ENCODE peak calls at places on chromosomes 16 and 17, in nine cellular contexts. One of them, this sample, is unnamed.

GRCh38 chr17:27577124-27577761 is 53.7 kb upstream of the LGALS9 start:
- DNase-seq in AG04449: no peak
- DNase-seq in T47D: no peak
- DNase-seq in GM12891: no peak
- DNase-seq in nucleus accumbens: peak
- DNase-seq in HFFc6: peak
- DNase-seq in CD8-positive, alpha-beta memory T cell: no peak
- DNase-seq in occipital lobe: peak
- DNase-seq in kidney: peak
- DNase-seq in this sample: no peak

GRCh38 chr16:58332997-58333700 is 38.3 kb upstream of the PRSS54 start:
- DNase-seq in AG04449: no peak
- DNase-seq in T47D: peak
- DNase-seq in GM12891: no peak
- DNase-seq in nucleus accumbens: no peak
- DNase-seq in HFFc6: no peak
- DNase-seq in CD8-positive, alpha-beta memory T cell: no peak
- DNase-seq in occipital lobe: no peak
- DNase-seq in kidney: no peak
- DNase-seq in this sample: no peak

GRCh38 chr16:23924138-23924537 is 88.4 kb downstream of the PRKCB start:
- DNase-seq in AG04449: no peak
- DNase-seq in T47D: no peak
- DNase-seq in GM12891: no peak
- DNase-seq in nucleus accumbens: no peak
- DNase-seq in HFFc6: no peak
- DNase-seq in CD8-positive, alpha-beta memory T cell: no peak
- DNase-seq in occipital lobe: no peak
- DNase-seq in kidney: no peak
- DNase-seq in this sample: no peak

GRCh38 chr17:80970044-80970761 is 21.4 kb upstream of the CHMP6 start:
- DNase-seq in AG04449: no peak
- DNase-seq in T47D: peak
- DNase-seq in GM12891: peak
- DNase-seq in nucleus accumbens: no peak
- DNase-seq in HFFc6: no peak
- DNase-seq in CD8-positive, alpha-beta memory T cell: peak
- DNase-seq in occipital lobe: no peak
- DNase-seq in kidney: no peak
- DNase-seq in this sample: no peak

GRCh38 chr16:29644973-29645698 is 17.9 kb upstream of the SPN start:
- DNase-seq in AG04449: no peak
- DNase-seq in T47D: no peak
- DNase-seq in GM12891: no peak
- DNase-seq in nucleus accumbens: no peak
- DNase-seq in HFFc6: no peak
- DNase-seq in CD8-positive, alpha-beta memory T cell: peak
- DNase-seq in occipital lobe: no peak
- DNase-seq in kidney: no peak
- DNase-seq in this sample: no peak

GRCh38 chr16:85673529-85674417 is 15.0 kb downstream of the GINS2 start:
- DNase-seq in AG04449: no peak
- DNase-seq in T47D: peak
- DNase-seq in GM12891: no peak
- DNase-seq in nucleus accumbens: no peak
- DNase-seq in HFFc6: peak
- DNase-seq in CD8-positive, alpha-beta memory T cell: no peak
- DNase-seq in occipital lobe: no peak
- DNase-seq in kidney: peak
- DNase-seq in this sample: no peak

GRCh38 chr17:57833597-57833939 is 16.3 kb downstream of the MRPS23 start:
- DNase-seq in AG04449: no peak
- DNase-seq in T47D: no peak
- DNase-seq in GM12891: no peak
- DNase-seq in nucleus accumbens: no peak
- DNase-seq in HFFc6: no peak
- DNase-seq in CD8-positive, alpha-beta memory T cell: no peak
- DNase-seq in occipital lobe: no peak
- DNase-seq in kidney: no peak
- DNase-seq in this sample: no peak

GRCh38 chr17:19338031-19338990 is 24.2 kb downstream of the B9D1 start:
- DNase-seq in AG04449: no peak
- DNase-seq in T47D: peak
- DNase-seq in GM12891: peak
- DNase-seq in nucleus accumbens: no peak
- DNase-seq in HFFc6: no peak
- DNase-seq in CD8-positive, alpha-beta memory T cell: peak
- DNase-seq in occipital lobe: no peak
- DNase-seq in kidney: no peak
- DNase-seq in this sample: peak

GRCh38 chr16:47815655-47816054 is 340.1 kb downstream of the ABCC12 start:
- DNase-seq in AG04449: no peak
- DNase-seq in T47D: no peak
- DNase-seq in GM12891: no peak
- DNase-seq in nucleus accumbens: no peak
- DNase-seq in HFFc6: peak
- DNase-seq in CD8-positive, alpha-beta memory T cell: no peak
- DNase-seq in occipital lobe: no peak
- DNase-seq in kidney: no peak
- DNase-seq in this sample: no peak

GRCh38 chr16:48965391-48965790 is 316.2 kb downstream of the CBLN1 start:
- DNase-seq in AG04449: no peak
- DNase-seq in T47D: no peak
- DNase-seq in GM12891: no peak
- DNase-seq in nucleus accumbens: no peak
- DNase-seq in HFFc6: no peak
- DNase-seq in CD8-positive, alpha-beta memory T cell: no peak
- DNase-seq in occipital lobe: no peak
- DNase-seq in kidney: no peak
- DNase-seq in this sample: no peak

GRCh38 chr17:72465191-72466024 is 344.6 kb downstream of the SOX9 start:
- DNase-seq in AG04449: peak
- DNase-seq in T47D: peak
- DNase-seq in GM12891: no peak
- DNase-seq in nucleus accumbens: no peak
- DNase-seq in HFFc6: peak
- DNase-seq in CD8-positive, alpha-beta memory T cell: no peak
- DNase-seq in occipital lobe: no peak
- DNase-seq in kidney: peak
- DNase-seq in this sample: peak

GRCh38 chr16:4663756-4664465 is 29.5 kb upstream of the NUDT16L1 start:
- DNase-seq in AG04449: no peak
- DNase-seq in T47D: no peak
- DNase-seq in GM12891: no peak
- DNase-seq in nucleus accumbens: no peak
- DNase-seq in HFFc6: no peak
- DNase-seq in CD8-positive, alpha-beta memory T cell: no peak
- DNase-seq in occipital lobe: no peak
- DNase-seq in kidney: no peak
- DNase-seq in this sample: no peak

GRCh38 chr17:41008811-41009210 is at the start of gene KRTAP3-1:
- DNase-seq in AG04449: no peak
- DNase-seq in T47D: peak
- DNase-seq in GM12891: no peak
- DNase-seq in nucleus accumbens: no peak
- DNase-seq in HFFc6: no peak
- DNase-seq in CD8-positive, alpha-beta memory T cell: no peak
- DNase-seq in occipital lobe: no peak
- DNase-seq in kidney: no peak
- DNase-seq in this sample: no peak

GRCh38 chr16:27195068-27195741 is 8.1 kb upstream of the KDM8 start:
- DNase-seq in AG04449: no peak
- DNase-seq in T47D: no peak
- DNase-seq in GM12891: no peak
- DNase-seq in nucleus accumbens: no peak
- DNase-seq in HFFc6: no peak
- DNase-seq in CD8-positive, alpha-beta memory T cell: no peak
- DNase-seq in occipital lobe: no peak
- DNase-seq in kidney: no peak
- DNase-seq in this sample: no peak

GRCh38 chr17:4354862-4355514 is 11.5 kb downstream of the UBE2G1 start:
- DNase-seq in AG04449: no peak
- DNase-seq in T47D: no peak
- DNase-seq in GM12891: no peak
- DNase-seq in nucleus accumbens: no peak
- DNase-seq in HFFc6: peak
- DNase-seq in CD8-positive, alpha-beta memory T cell: no peak
- DNase-seq in occipital lobe: no peak
- DNase-seq in kidney: no peak
- DNase-seq in this sample: no peak

GRCh38 chr17:43482103-43483012 is 1.4 kb upstream of the DHX8 start:
- DNase-seq in AG04449: no peak
- DNase-seq in T47D: no peak
- DNase-seq in GM12891: no peak
- DNase-seq in nucleus accumbens: no peak
- DNase-seq in HFFc6: no peak
- DNase-seq in CD8-positive, alpha-beta memory T cell: no peak
- DNase-seq in occipital lobe: no peak
- DNase-seq in kidney: no peak
- DNase-seq in this sample: no peak

GRCh38 chr16:3158014-3158497 is 23.2 kb downstream of the ZNF213 start:
- DNase-seq in AG04449: no peak
- DNase-seq in T47D: no peak
- DNase-seq in GM12891: no peak
- DNase-seq in nucleus accumbens: no peak
- DNase-seq in HFFc6: no peak
- DNase-seq in CD8-positive, alpha-beta memory T cell: no peak
- DNase-seq in occipital lobe: no peak
- DNase-seq in kidney: peak
- DNase-seq in this sample: no peak

GRCh38 chr16:31453255-31454204 is 5.8 kb upstream of the ARMC5 start:
- DNase-seq in AG04449: no peak
- DNase-seq in T47D: peak
- DNase-seq in GM12891: no peak
- DNase-seq in nucleus accumbens: no peak
- DNase-seq in HFFc6: peak
- DNase-seq in CD8-positive, alpha-beta memory T cell: no peak
- DNase-seq in occipital lobe: no peak
- DNase-seq in kidney: peak
- DNase-seq in this sample: no peak

GRCh38 chr17:47937915-47938314 is 3.5 kb upstream of the PNPO start:
- DNase-seq in AG04449: no peak
- DNase-seq in T47D: no peak
- DNase-seq in GM12891: no peak
- DNase-seq in nucleus accumbens: no peak
- DNase-seq in HFFc6: no peak
- DNase-seq in CD8-positive, alpha-beta memory T cell: no peak
- DNase-seq in occipital lobe: no peak
- DNase-seq in kidney: no peak
- DNase-seq in this sample: no peak

GRCh38 chr17:49633762-49634486 is 44.0 kb downstream of the SPOP start:
- DNase-seq in AG04449: no peak
- DNase-seq in T47D: no peak
- DNase-seq in GM12891: no peak
- DNase-seq in nucleus accumbens: no peak
- DNase-seq in HFFc6: no peak
- DNase-seq in CD8-positive, alpha-beta memory T cell: no peak
- DNase-seq in occipital lobe: no peak
- DNase-seq in kidney: no peak
- DNase-seq in this sample: no peak

GRCh38 chr16:81319221-81319912 is 4.6 kb downstream of the GAN start:
- DNase-seq in AG04449: no peak
- DNase-seq in T47D: no peak
- DNase-seq in GM12891: no peak
- DNase-seq in nucleus accumbens: no peak
- DNase-seq in HFFc6: peak
- DNase-seq in CD8-positive, alpha-beta memory T cell: no peak
- DNase-seq in occipital lobe: no peak
- DNase-seq in kidney: no peak
- DNase-seq in this sample: no peak

GRCh38 chr17:42424991-42425610 is 2.0 kb upstream of the CAVIN1 start:
- DNase-seq in AG04449: no peak
- DNase-seq in T47D: no peak
- DNase-seq in GM12891: no peak
- DNase-seq in nucleus accumbens: no peak
- DNase-seq in HFFc6: no peak
- DNase-seq in CD8-positive, alpha-beta memory T cell: no peak
- DNase-seq in occipital lobe: no peak
- DNase-seq in kidney: no peak
- DNase-seq in this sample: no peak

GRCh38 chr16:67525176-67525860 is 3.3 kb upstream of the RIPOR1 start:
- DNase-seq in AG04449: no peak
- DNase-seq in T47D: peak
- DNase-seq in GM12891: no peak
- DNase-seq in nucleus accumbens: no peak
- DNase-seq in HFFc6: peak
- DNase-seq in CD8-positive, alpha-beta memory T cell: no peak
- DNase-seq in occipital lobe: no peak
- DNase-seq in kidney: no peak
- DNase-seq in this sample: no peak

GRCh38 chr16:19578378-19578851 is 22.9 kb downstream of the VPS35L start:
- DNase-seq in AG04449: no peak
- DNase-seq in T47D: no peak
- DNase-seq in GM12891: no peak
- DNase-seq in nucleus accumbens: peak
- DNase-seq in HFFc6: no peak
- DNase-seq in CD8-positive, alpha-beta memory T cell: no peak
- DNase-seq in occipital lobe: peak
- DNase-seq in kidney: no peak
- DNase-seq in this sample: no peak

GRCh38 chr17:51486091-51486490 is 225.7 kb downstream of the UTP18 start:
- DNase-seq in AG04449: no peak
- DNase-seq in T47D: no peak
- DNase-seq in GM12891: no peak
- DNase-seq in nucleus accumbens: no peak
- DNase-seq in HFFc6: no peak
- DNase-seq in CD8-positive, alpha-beta memory T cell: no peak
- DNase-seq in occipital lobe: no peak
- DNase-seq in kidney: no peak
- DNase-seq in this sample: no peak

GRCh38 chr17:83195330-83196087 is 116.1 kb downstream of the METRNL start:
- DNase-seq in AG04449: no peak
- DNase-seq in T47D: peak
- DNase-seq in GM12891: no peak
- DNase-seq in nucleus accumbens: no peak
- DNase-seq in HFFc6: no peak
- DNase-seq in CD8-positive, alpha-beta memory T cell: peak
- DNase-seq in occipital lobe: no peak
- DNase-seq in kidney: peak
- DNase-seq in this sample: no peak

GRCh38 chr17:38890410-38890746 is 20.5 kb downstream of the LASP1 start:
- DNase-seq in AG04449: no peak
- DNase-seq in T47D: no peak
- DNase-seq in GM12891: no peak
- DNase-seq in nucleus accumbens: no peak
- DNase-seq in HFFc6: no peak
- DNase-seq in CD8-positive, alpha-beta memory T cell: no peak
- DNase-seq in occipital lobe: no peak
- DNase-seq in kidney: no peak
- DNase-seq in this sample: no peak

GRCh38 chr17:72455562-72455961 is 334.7 kb downstream of the SOX9 start:
- DNase-seq in AG04449: no peak
- DNase-seq in T47D: no peak
- DNase-seq in GM12891: no peak
- DNase-seq in nucleus accumbens: no peak
- DNase-seq in HFFc6: no peak
- DNase-seq in CD8-positive, alpha-beta memory T cell: no peak
- DNase-seq in occipital lobe: no peak
- DNase-seq in kidney: no peak
- DNase-seq in this sample: no peak

GRCh38 chr17:79294459-79295071 is 219.9 kb downstream of the ENGASE start:
- DNase-seq in AG04449: no peak
- DNase-seq in T47D: peak
- DNase-seq in GM12891: no peak
- DNase-seq in nucleus accumbens: no peak
- DNase-seq in HFFc6: no peak
- DNase-seq in CD8-positive, alpha-beta memory T cell: no peak
- DNase-seq in occipital lobe: no peak
- DNase-seq in kidney: no peak
- DNase-seq in this sample: peak

GRCh38 chr17:43827596-43827995 is 5.3 kb downstream of the MPP3 start:
- DNase-seq in AG04449: no peak
- DNase-seq in T47D: no peak
- DNase-seq in GM12891: no peak
- DNase-seq in nucleus accumbens: no peak
- DNase-seq in HFFc6: no peak
- DNase-seq in CD8-positive, alpha-beta memory T cell: no peak
- DNase-seq in occipital lobe: no peak
- DNase-seq in kidney: no peak
- DNase-seq in this sample: no peak

GRCh38 chr17:2321399-2321798 is 14.9 kb downstream of the TSR1 start:
- DNase-seq in AG04449: no peak
- DNase-seq in T47D: no peak
- DNase-seq in GM12891: no peak
- DNase-seq in nucleus accumbens: no peak
- DNase-seq in HFFc6: no peak
- DNase-seq in CD8-positive, alpha-beta memory T cell: no peak
- DNase-seq in occipital lobe: no peak
- DNase-seq in kidney: no peak
- DNase-seq in this sample: no peak

This sample was measured in retinal pigment epithelial cell.